ENCODE peak calls at places on chromosomes 13 and 19, in five cellular contexts. O is SK-N-SH, Y is fibroblast of pulmonary artery, U is GM12865, P is upper lobe of left lung. T is an unnamed sample.

GRCh38 chr13:33676700-33677048 is 141.3 kb upstream of the RFC3 start:
- DNase-seq in P (no peak), O (peak; percentile 66), Y (peak; percentile 67), U (peak; percentile 20), T (peak; percentile 10)

GRCh38 chr13:27018230-27018875 is 153.3 kb downstream of the USP12 start:
- DNase-seq in U (no peak), P (no peak), O (no peak), Y (no peak), T (no peak)

GRCh38 chr19:4045597-4046361 is 20.9 kb downstream of the ZBTB7A start:
- DNase-seq in O (no peak), U (no peak), P (peak; percentile 50), Y (no peak), T (no peak)

GRCh38 chr13:24033527-24034302 is 126.8 kb upstream of the SPATA13 start:
- DNase-seq in O (no peak), U (no peak), P (no peak), Y (peak; percentile 96), T (peak; percentile 74)

GRCh38 chr13:59413121-59413520 is 750.6 kb downstream of the DIAPH3 start:
- DNase-seq in Y (no peak), O (no peak), U (peak; percentile 27), P (no peak), T (no peak)

GRCh38 chr19:52336976-52337375 is 933 bp downstream of the ZNF610 start:
- DNase-seq in O (peak; percentile 45), P (no peak), Y (peak; percentile 13), U (no peak), T (no peak)

GRCh38 chr13:71610876-71611275 is 256.1 kb downstream of the DACH1 start:
- DNase-seq in O (no peak), P (no peak), Y (no peak), U (no peak), T (no peak)

GRCh38 chr13:29457299-29457698 is 138.2 kb downstream of the SLC7A1 start:
- DNase-seq in U (no peak), O (no peak), P (no peak), Y (peak; percentile 93), T (peak; percentile 81)

GRCh38 chr19:54461201-54462071 is 2.1 kb downstream of the LENG9 start:
- DNase-seq in U (no peak), Y (peak; percentile 57), O (no peak), P (peak; percentile 86), T (no peak)

GRCh38 chr19:48355555-48355954 is 8.2 kb downstream of the TMEM143 start:
- DNase-seq in U (no peak), P (no peak), O (no peak), Y (no peak), T (no peak)

GRCh38 chr19:13841339-13842293 is 35.3 kb upstream of the NANOS3 start:
- DNase-seq in U (no peak), Y (no peak), P (peak; percentile 91), O (peak; percentile 50), T (no peak)

GRCh38 chr13:104779311-104779710 is 1713.1 kb upstream of the SLC10A2 start:
- DNase-seq in O (no peak), P (no peak), U (no peak), Y (peak; percentile 39), T (no peak)

GRCh38 chr19:32924200-32924599 is 47.6 kb downstream of the CEP89 start:
- DNase-seq in O (no peak), Y (peak; percentile 1), U (no peak), P (no peak), T (no peak)

GRCh38 chr19:48728882-48729645 is 9.5 kb upstream of the MAMSTR start:
- DNase-seq in Y (peak; percentile 54), O (no peak), U (no peak), P (peak; percentile 84), T (no peak)

GRCh38 chr13:97011446-97012131 is 17.3 kb upstream of the OXGR1 start:
- DNase-seq in U (no peak), P (no peak), Y (no peak), O (no peak), T (no peak)

GRCh38 chr13:47168086-47168485 is 271.2 kb upstream of the HTR2A start:
- DNase-seq in Y (peak; percentile 68), P (no peak), U (peak; percentile 40), O (no peak), T (no peak)

GRCh38 chr13:113582841-113583631 is 1.5 kb upstream of the TFDP1 start:
- DNase-seq in Y (no peak), O (no peak), P (peak; percentile 74), U (no peak), T (no peak)

GRCh38 chr13:113937497-113938140 is 36.3 kb downstream of the C13orf46 start:
- DNase-seq in U (no peak), Y (no peak), O (no peak), P (no peak), T (no peak)

GRCh38 chr13:30806784-30807183 is 71.4 kb downstream of the ALOX5AP start:
- DNase-seq in P (no peak), Y (peak; percentile 82), U (no peak), O (no peak), T (peak; percentile 47)

GRCh38 chr13:80144493-80144892 is 196.4 kb downstream of the SPRY2 start:
- DNase-seq in O (no peak), U (no peak), P (no peak), Y (no peak), T (no peak)

GRCh38 chr19:2750739-2751437 is 11.1 kb upstream of the SLC39A3 start:
- DNase-seq in P (no peak), O (no peak), U (no peak), Y (no peak), T (no peak)

GRCh38 chr19:45668342-45668871 is 386 bp downstream of the GIPR start:
- DNase-seq in O (no peak), U (no peak), P (peak; percentile 78), Y (no peak), T (no peak)

GRCh38 chr13:68190826-68191225 is 960.7 kb upstream of the PCDH9 start:
- DNase-seq in Y (peak; percentile 7), O (no peak), U (no peak), P (no peak), T (no peak)

GRCh38 chr13:40518481-40518882 is 148.0 kb downstream of the FOXO1 start:
- DNase-seq in P (no peak), O (no peak), U (peak; percentile 83), Y (no peak), T (no peak)

GRCh38 chr13:101626925-101627555 is 174.6 kb downstream of the ITGBL1 start:
- DNase-seq in Y (no peak), P (no peak), O (no peak), U (peak; percentile 65), T (no peak)

GRCh38 chr19:6021878-6022569 is 44.1 kb upstream of the RANBP3 start:
- DNase-seq in O (peak; percentile 92), P (peak; percentile 82), Y (peak; percentile 90), U (peak; percentile 83), T (no peak)

DNA sequence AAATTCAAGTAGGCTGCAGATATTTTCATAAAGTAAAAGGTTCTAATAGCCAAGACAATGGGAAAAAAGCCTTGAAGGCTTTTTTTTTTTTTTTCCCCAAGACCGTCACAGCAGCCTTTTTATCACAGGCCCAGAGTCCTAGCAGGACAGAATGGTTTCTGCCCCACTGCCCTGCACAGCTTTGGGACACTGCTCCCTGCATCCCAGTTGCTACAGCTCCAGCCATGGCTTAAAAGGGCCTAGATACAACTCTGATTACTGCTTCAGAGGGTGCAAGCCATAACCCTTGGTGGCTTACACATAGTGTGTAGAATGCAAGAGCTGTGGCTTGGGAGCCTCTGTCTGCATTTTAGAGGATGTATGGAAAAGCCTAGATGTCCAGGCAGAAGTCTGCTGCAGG is 1362.8 kb downstream of the SLITRK5 start:
- DNase-seq in O (no peak), Y (no peak), P (no peak), U (no peak), T (no peak)
- TF ChIP-seq CTCF in O (no peak), Y (no peak), P (no peak), U (no peak), T (no peak)

GRCh38 chr19:1270854-1271527 is 1.9 kb downstream of the CIRBP start:
- DNase-seq in U (no peak), P (peak; percentile 85), Y (no peak), O (no peak), T (no peak)
- H3K4me3 ChIP-seq in U (peak overlapping the region; percentile 98), P (peak overlapping the region; percentile 65), Y (peak overlapping the region; percentile 87), O (peak overlapping the region; percentile 86), T (peak overlapping the region; percentile 67)

DNA sequence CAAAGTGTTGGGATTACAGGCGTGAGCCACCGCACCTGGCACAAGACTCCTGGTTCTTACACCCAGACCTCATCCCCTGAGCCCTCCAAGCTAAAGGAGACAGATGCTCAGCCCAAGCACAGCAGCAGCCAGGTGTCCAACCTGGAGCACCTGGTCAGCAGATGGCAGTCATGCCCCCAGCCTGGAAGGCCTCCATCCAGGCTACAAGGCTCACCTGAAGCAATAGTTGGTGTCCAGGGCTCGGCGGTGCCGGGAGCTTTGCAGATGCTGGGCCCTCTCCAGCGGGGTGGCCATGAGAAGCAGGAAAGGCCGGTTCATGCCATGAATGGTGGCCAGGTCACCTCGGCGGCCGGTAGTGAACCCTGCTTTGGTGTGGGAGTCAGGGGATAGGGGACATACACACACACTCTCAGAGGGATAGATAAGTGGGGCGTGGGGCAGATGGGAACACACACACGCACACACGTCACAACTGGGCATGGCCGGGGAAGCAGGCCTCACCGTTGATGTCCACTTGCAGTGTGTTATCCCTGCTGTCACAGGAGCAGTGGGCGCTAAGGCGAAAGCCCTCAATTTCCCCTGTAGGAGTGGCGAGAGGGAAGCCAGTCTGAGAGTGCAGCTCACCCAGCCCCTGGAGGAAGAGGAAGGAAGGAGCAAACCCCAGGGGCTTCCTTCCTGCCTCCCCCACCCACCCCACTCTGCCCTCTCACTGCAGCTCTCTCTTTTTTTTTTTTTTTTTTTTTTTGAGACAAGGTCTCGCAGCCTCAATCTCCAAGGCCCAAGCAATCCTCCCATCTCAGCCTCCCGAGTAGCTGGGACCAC is 11.8 kb downstream of the TGFB1 start:
- DNase-seq in P (peak; percentile 60), U (no peak), O (peak; percentile 8), Y (no peak), T (no peak)
- TF ChIP-seq CTCF in P (no peak), U (no peak), O (no peak), Y (no peak), T (no peak)

GRCh38 chr19:40570313-40571004 is 6.2 kb upstream of the SHKBP1 start:
- DNase-seq in O (peak; percentile 98), U (peak; percentile 100), P (peak; percentile 98), Y (peak; percentile 100), T (peak; percentile 98)

GRCh38 chr19:40565910-40566495 is 10.7 kb upstream of the SHKBP1 start:
- DNase-seq in O (peak; percentile 37), U (no peak), Y (no peak), P (no peak), T (no peak)

GRCh38 chr19:40567040-40567749 is 9.5 kb upstream of the SHKBP1 start:
- DNase-seq in P (no peak), O (peak; percentile 63), Y (no peak), U (no peak), T (no peak)

GRCh38 chr19:40565355-40565754 is 11.3 kb upstream of the SHKBP1 start:
- DNase-seq in Y (no peak), O (no peak), U (no peak), P (no peak), T (no peak)

GRCh38 chr19:40567750-40568494 is 8.8 kb upstream of the SHKBP1 start:
- DNase-seq in P (peak; percentile 85), U (no peak), O (peak; percentile 70), Y (no peak), T (no peak)
- H3K4me3 ChIP-seq in P (peak overlapping the region; percentile 13), U (no peak overlapping the region), O (peak overlapping the region; percentile 40), Y (peak overlapping the region; percentile 21), T (peak overlapping the region; percentile 51)